ENCODE peak calls at places on chromosomes 12 and 14, in four cellular contexts. U, X, C and R are unnamed samples.

GRCh38 chr14:22570132-22570949 is 18.7 kb downstream of the DAD1 start:
- DNase-seq in U (peak; percentile 85), C (peak; percentile 89), X (peak; percentile 77), R (peak; percentile 52)

GRCh38 chr12:103273645-103274044 is 222.1 kb downstream of the C12orf42 start:
- DNase-seq in X (no peak), U (no peak), C (no peak), R (no peak)

GRCh38 chr12:93624595-93625294 is 52.3 kb downstream of the SOCS2 start:
- DNase-seq in X (no peak), C (peak; percentile 94), U (no peak), R (peak; percentile 88)

GRCh38 chr14:104106471-104106991 is 21.0 kb downstream of the ASPG start:
- DNase-seq in C (no peak), U (no peak), X (no peak), R (no peak)

GRCh38 chr12:107402041-107403022 is 283.3 kb upstream of the PWP1 start:
- DNase-seq in X (peak; percentile 37), U (no peak), C (peak; percentile 85), R (peak; percentile 75)

GRCh38 chr14:29603721-29604120 is 323.9 kb downstream of the PRKD1 start:
- DNase-seq in X (no peak), C (no peak), U (no peak), R (no peak)

GRCh38 chr12:76144253-76144564 is 59.7 kb upstream of the NAP1L1 start:
- DNase-seq in U (no peak), X (no peak), C (peak; percentile 11), R (peak; percentile 68)

GRCh38 chr12:46786774-46787173 is 39.0 kb downstream of the SLC38A4 start:
- DNase-seq in C (peak; percentile 7), U (no peak), X (no peak), R (peak; percentile 51)

GRCh38 chr12:109640961-109641360 is 67.4 kb downstream of the MVK start:
- DNase-seq in C (no peak), X (no peak), U (no peak), R (no peak)

GRCh38 chr12:42679402-42679801 is 89.9 kb upstream of the PRICKLE1 start:
- DNase-seq in U (no peak), X (no peak), C (no peak), R (peak; percentile 13)

GRCh38 chr12:9753042-9753820 is 7.5 kb downstream of the CD69 start:
- DNase-seq in U (no peak), C (no peak), X (no peak), R (no peak)

GRCh38 chr12:30026621-30027234 is 243.0 kb upstream of the TMTC1 start:
- DNase-seq in X (no peak), U (no peak), C (no peak), R (peak; percentile 64)

GRCh38 chr14:35386673-35387125 is 17.9 kb downstream of the NFKBIA start:
- DNase-seq in C (no peak), X (no peak), U (peak; percentile 54), R (no peak)

DNA sequence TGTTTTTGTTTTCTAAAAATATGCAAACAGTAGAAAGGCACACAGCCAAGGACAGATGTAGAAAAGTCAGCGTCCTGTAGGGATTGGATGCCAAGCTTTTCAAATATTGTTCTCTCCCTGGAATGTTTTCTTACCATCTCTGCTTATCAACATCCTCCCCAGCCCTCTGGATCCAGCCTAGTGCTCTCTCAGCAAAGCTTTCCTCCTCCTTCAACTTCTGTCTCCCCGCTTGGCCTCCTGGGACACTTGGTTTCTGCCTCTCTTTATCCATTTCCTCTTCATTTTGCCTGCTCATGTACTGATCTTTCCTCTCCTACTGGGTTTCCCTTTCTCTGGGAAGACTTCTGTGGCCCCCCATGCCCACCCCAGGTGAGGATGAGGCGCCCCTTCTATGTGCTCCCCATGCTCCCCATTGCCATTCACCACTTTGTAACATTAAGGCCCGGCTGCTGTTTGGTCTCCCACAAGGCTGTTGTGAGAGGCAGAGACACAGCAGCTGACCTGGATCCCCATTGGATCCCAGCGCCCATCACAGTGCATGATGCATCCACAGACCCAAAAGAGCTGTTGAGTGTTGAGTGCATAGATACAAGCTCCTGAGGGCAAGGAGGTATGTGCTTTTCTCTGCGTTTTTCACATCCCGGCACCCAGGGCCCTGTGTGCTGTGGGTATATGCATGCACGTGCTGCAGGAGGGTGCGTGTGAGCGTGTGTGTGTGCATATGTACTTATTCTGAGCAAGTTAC is 38.2 kb downstream of the EVL start:
- DNase-seq in X (no peak), C (no peak), U (peak; percentile 57), R (peak; percentile 29)
- H3K4me3 ChIP-seq in X (peak overlapping the region; percentile 13), C (no peak overlapping the region), U (peak overlapping the region; percentile 4), R (no peak overlapping the region)

DNA sequence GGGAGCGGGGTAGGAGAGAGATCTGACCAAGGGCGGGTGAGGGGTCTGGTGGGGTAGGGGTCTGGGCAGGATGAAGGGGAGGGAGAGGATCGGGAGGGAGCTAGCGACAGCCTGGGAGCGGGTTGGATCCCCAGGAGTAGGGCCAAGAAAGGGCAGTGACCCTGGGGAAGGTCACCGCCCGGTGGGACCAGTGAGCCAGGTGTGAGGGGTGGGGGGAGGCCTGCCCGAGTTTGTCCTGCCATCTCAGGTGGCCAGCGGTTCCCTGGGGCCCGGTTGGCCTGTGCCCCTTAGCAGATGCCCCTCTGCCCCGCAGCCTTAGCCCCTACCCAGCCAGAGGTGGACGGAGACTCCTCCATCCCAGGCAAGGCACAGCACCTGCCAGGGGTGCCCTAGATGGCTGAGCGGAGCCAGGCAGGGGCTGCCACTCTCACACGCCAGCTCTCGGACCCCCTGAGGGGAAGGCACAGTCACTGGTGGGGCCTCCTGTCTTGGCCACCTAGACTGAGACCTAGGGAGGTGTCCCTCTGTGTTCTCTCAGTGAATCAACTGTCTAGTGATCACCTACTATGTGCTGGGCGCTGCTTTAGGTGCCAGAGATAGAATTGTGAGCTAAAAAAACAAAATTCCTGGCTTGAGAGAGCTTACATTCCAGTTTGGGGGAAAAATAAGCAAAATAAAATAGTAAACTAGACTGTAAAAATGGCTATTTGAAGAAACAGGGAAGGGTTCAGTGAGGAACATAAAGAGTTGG is 631 bp upstream of the TTC7B start:
- DNase-seq in U (no peak), C (no peak), X (no peak), R (no peak)
- H3K4me3 ChIP-seq in U (peak overlapping the region; percentile 31), C (peak overlapping the region; percentile 90), X (no peak overlapping the region), R (peak overlapping the region; percentile 8)

GRCh38 chr12:53983580-53984572 is 1.1 kb upstream of the HOXC10 start:
- DNase-seq in U (no peak), C (no peak), X (no peak), R (peak; percentile 48)
- H3K4me3 ChIP-seq in U (no peak overlapping the region), C (peak overlapping the region; percentile 60), X (no peak overlapping the region), R (peak overlapping the region; percentile 65)

GRCh38 chr14:32932921-32933622 is 5.6 kb upstream of the NPAS3 start:
- DNase-seq in X (no peak), U (no peak), C (no peak), R (no peak)

GRCh38 chr14:32932302-32932920 is 6.3 kb upstream of the NPAS3 start:
- DNase-seq in U (no peak), X (no peak), C (no peak), R (no peak)

GRCh38 chr14:32933623-32933942 is 5.1 kb upstream of the NPAS3 start:
- DNase-seq in U (no peak), X (no peak), C (no peak), R (peak; percentile 52)

GRCh38 chr14:32933943-32934890 is 4.5 kb upstream of the NPAS3 start:
- DNase-seq in U (no peak), C (no peak), X (no peak), R (peak; percentile 54)

GRCh38 chr14:32934891-32935633 is 3.6 kb upstream of the NPAS3 start:
- DNase-seq in C (no peak), U (no peak), X (no peak), R (peak; percentile 41)
- H3K4me3 ChIP-seq in C (peak overlapping the region; percentile 31), U (peak overlapping the region; percentile 61), X (no peak overlapping the region), R (peak overlapping the region; percentile 37)